ENCODE peak calls at places on chromosomes 7 and 10, in eight cellular contexts. H, B, M, X, U, P, C and Y are unnamed samples.

GRCh38 chr7:93890464-93891068 is at the start of gene TFPI2:
- DNase-seq in H (no peak), X (no peak), B (peak), U (no peak), P (peak), M (no peak), C (no peak), Y (peak)

GRCh38 chr7:41046221-41046761 is 656.6 kb downstream of the INHBA start:
- DNase-seq in C (no peak), X (no peak), U (no peak), P (no peak), H (peak), B (no peak), M (no peak), Y (no peak)

GRCh38 chr10:619710-620109 is 69.8 kb downstream of the DIP2C start:
- DNase-seq in H (no peak), B (no peak), P (no peak), U (no peak), C (no peak), X (no peak), M (no peak), Y (peak)

GRCh38 chr7:55593172-55593514 is 20.8 kb upstream of the VOPP1 start:
- DNase-seq in B (no peak), P (peak), X (no peak), C (no peak), U (no peak), H (no peak), M (no peak), Y (no peak)

GRCh38 chr7:128221929-128222403 is 19.1 kb upstream of the LEP start:
- DNase-seq in C (no peak), P (no peak), B (no peak), U (no peak), M (no peak), X (no peak), H (no peak), Y (no peak)

GRCh38 chr7:33428415-33428814 is 299.1 kb downstream of the BBS9 start:
- DNase-seq in C (no peak), U (no peak), X (no peak), M (no peak), B (no peak), P (no peak), H (no peak), Y (no peak)

GRCh38 chr7:157522954-157523353 is 186.2 kb downstream of the DNAJB6 start:
- DNase-seq in M (no peak), H (no peak), X (no peak), P (no peak), B (no peak), C (no peak), U (no peak), Y (no peak)

GRCh38 chr7:146736446-146737190 is 620.0 kb downstream of the CNTNAP2 start:
- DNase-seq in B (no peak), M (no peak), U (no peak), C (no peak), X (no peak), P (no peak), H (no peak), Y (no peak)

GRCh38 chr10:24866615-24867583 is 85.5 kb downstream of the PRTFDC1 start:
- DNase-seq in B (no peak), P (peak), C (no peak), M (no peak), X (no peak), H (no peak), U (no peak), Y (no peak)

GRCh38 chr7:74012842-74013249 is 15.1 kb upstream of the ELN start:
- DNase-seq in C (no peak), X (no peak), P (no peak), B (peak), M (no peak), H (no peak), U (no peak), Y (no peak)